ENCODE peak calls at places on chromosomes 5 and 9, in nine cellular contexts. Y is mesothelial cell of epicardium; B is activated naive CD4-positive, alpha-beta T cell; O is dorsolateral prefrontal cortex; F is fibroblast of mammary gland; X is T-helper 2 cell; I is astrocyte of the spinal cord; H is NCI-H1092; A is aorta. M is an unnamed sample.

GRCh38 chr5:38994329-38994927 is 79.8 kb downstream of the RICTOR start:
- DNase-seq in O (no peak), X (peak), H (peak), I (peak), B (no peak), F (peak), Y (no peak), A (no peak), M (peak)

GRCh38 chr5:10424124-10424731 is 17.5 kb upstream of the ROPN1L start:
- DNase-seq in H (peak), Y (no peak), I (peak), A (no peak), X (no peak), B (no peak), F (peak), O (peak), M (no peak)

GRCh38 chr9:98450486-98450885 is 195.0 kb upstream of the TBC1D2 start:
- DNase-seq in B (no peak), F (peak), O (no peak), I (peak), H (no peak), X (no peak), A (no peak), Y (no peak), M (no peak)

GRCh38 chr5:42719034-42719433 is 37.6 kb upstream of the CCDC152 start:
- DNase-seq in B (no peak), O (no peak), Y (no peak), H (no peak), I (peak), A (no peak), F (no peak), X (peak), M (no peak)

GRCh38 chr5:74042559-74043357 is 416.8 kb downstream of the ARHGEF28 start:
- DNase-seq in F (peak), Y (no peak), O (no peak), A (no peak), H (no peak), X (no peak), B (no peak), I (peak), M (no peak)

GRCh38 chr9:88660611-88661010 is 125.6 kb downstream of the NXNL2 start:
- DNase-seq in H (no peak), Y (no peak), A (no peak), X (peak), B (no peak), I (no peak), O (no peak), F (peak), M (no peak)

GRCh38 chr5:138717399-138717798 is 35.8 kb upstream of the CTNNA1 start:
- DNase-seq in O (no peak), F (no peak), B (no peak), X (no peak), H (no peak), Y (no peak), A (no peak), I (no peak), M (no peak)

GRCh38 chr9:98009926-98010325 is 26.8 kb downstream of the ANP32B start:
- DNase-seq in I (peak), Y (no peak), A (no peak), B (no peak), F (peak), O (no peak), X (no peak), H (no peak), M (no peak)

GRCh38 chr9:127854169-127854833 is at the start of gene ENG:
- DNase-seq in H (no peak), I (peak), O (no peak), Y (no peak), X (no peak), B (peak), A (peak), F (peak), M (no peak)

GRCh38 chr9:134897584-134898170 is 17.1 kb downstream of the FCN2 start:
- DNase-seq in I (no peak), A (no peak), X (no peak), B (no peak), F (no peak), Y (no peak), H (no peak), O (no peak), M (no peak)

GRCh38 chr9:114315723-114316363 is 7.1 kb upstream of the ORM1 start:
- DNase-seq in Y (no peak), O (no peak), F (no peak), B (no peak), H (no peak), A (no peak), X (no peak), I (no peak), M (no peak)

GRCh38 chr5:170216262-170216864 is 16.4 kb upstream of the C5orf58 start:
- DNase-seq in F (peak), B (no peak), H (peak), Y (no peak), X (peak), I (peak), A (no peak), O (no peak), M (no peak)

GRCh38 chr9:100720922-100721321 is 143.0 kb downstream of the CAVIN4 start:
- DNase-seq in H (no peak), A (no peak), Y (no peak), B (no peak), I (no peak), X (no peak), F (no peak), O (no peak), M (no peak)

GRCh38 chr5:57499262-57500050 is 16.8 kb upstream of the ACTBL2 start:
- DNase-seq in H (no peak), Y (no peak), B (no peak), F (peak), O (no peak), X (peak), A (no peak), I (peak), M (no peak)

GRCh38 chr9:136124976-136125692 is 6.5 kb upstream of the TMEM250 start:
- DNase-seq in A (no peak), X (no peak), F (no peak), H (no peak), B (no peak), I (no peak), Y (no peak), O (no peak), M (no peak)

GRCh38 chr5:78527054-78527884 is 121.3 kb downstream of the LHFPL2 start:
- DNase-seq in F (peak), H (no peak), B (no peak), X (no peak), Y (no peak), A (peak), O (no peak), I (peak), M (no peak)

GRCh38 chr5:2317540-2317939 is 433.9 kb downstream of the IRX2 start:
- DNase-seq in I (no peak), A (no peak), Y (no peak), X (no peak), B (no peak), O (no peak), H (no peak), F (no peak), M (no peak)

GRCh38 chr5:175850165-175850845 is 21.1 kb upstream of the CPLX2 start:
- DNase-seq in F (no peak), Y (no peak), B (no peak), O (no peak), A (no peak), H (no peak), I (no peak), X (no peak), M (no peak)

GRCh38 chr5:105877592-105877991 is 1793.1 kb downstream of the EFNA5 start:
- DNase-seq in B (no peak), F (no peak), Y (no peak), O (no peak), A (no peak), X (no peak), I (no peak), H (no peak), M (no peak)

GRCh38 chr5:80864706-80865435 is 95.3 kb upstream of the RASGRF2 start:
- DNase-seq in I (no peak), H (no peak), F (no peak), O (no peak), X (peak), Y (no peak), A (no peak), B (no peak), M (no peak)

GRCh38 chr5:172076783-172077244 is 70.4 kb upstream of the FBXW11 start:
- DNase-seq in H (no peak), X (no peak), F (peak), O (no peak), Y (no peak), I (peak), A (no peak), B (no peak), M (no peak)

GRCh38 chr5:104443706-104444105 is 881.1 kb upstream of the NUDT12 start:
- DNase-seq in F (no peak), Y (no peak), I (no peak), O (no peak), X (no peak), A (no peak), B (no peak), H (no peak), M (no peak)

GRCh38 chr5:176542135-176542595 is 5.0 kb upstream of the RNF44 start:
- DNase-seq in A (no peak), O (no peak), B (peak), I (no peak), Y (no peak), F (no peak), H (no peak), X (peak), M (peak)

GRCh38 chr5:178793156-178793555 is 62.7 kb upstream of the ZNF354A start:
- DNase-seq in A (no peak), O (no peak), I (no peak), X (no peak), F (no peak), H (peak), Y (no peak), B (no peak), M (no peak)

M was measured in activated T-helper 1 cell treated with anti-CD3 and anti-CD28 coated beads, Interleukin-2, amount 50 U/mL, for 16 hours.